ENCODE peak calls at places on chromosome 20, in eight cellular contexts. O is A549, X is heart left ventricle, E is uterus, T is breast epithelium, J is stomach, G is tibial nerve, N is testis. L is an unnamed sample.

GRCh38 chr20:33463332-33464101 is 20.0 kb upstream of the SNTA1 start:
- DNase-seq in O (no peak), X (peak), E (no peak), T (no peak), J (no peak), G (no peak), N (no peak), L (no peak)

GRCh38 chr20:63642518-63643247 is 10.5 kb downstream of the STMN3 start:
- DNase-seq in O (no peak), X (no peak), E (no peak), T (no peak), J (no peak), G (no peak), N (no peak), L (no peak)

GRCh38 chr20:21235346-21235712 is 67.8 kb upstream of the XRN2 start:
- DNase-seq in O (no peak), X (no peak), E (no peak), T (no peak), J (no peak), G (no peak), N (no peak), L (no peak)

GRCh38 chr20:58309607-58310290 is at the start of gene RAB22A:
- DNase-seq in O (peak), X (peak), E (peak), T (peak), J (peak), G (peak), N (peak), L (peak)

GRCh38 chr20:12966468-12967085 is 42.2 kb upstream of the SPTLC3 start:
- DNase-seq in O (peak), X (no peak), E (no peak), T (no peak), J (no peak), G (no peak), N (no peak), L (no peak)

GRCh38 chr20:63032861-63033634 is 26.3 kb upstream of the BHLHE23 start:
- DNase-seq in O (no peak), X (no peak), E (no peak), T (no peak), J (no peak), G (no peak), N (no peak), L (no peak)

GRCh38 chr20:50533464-50533863 is 23.3 kb downstream of the PTPN1 start:
- DNase-seq in O (no peak), X (no peak), E (no peak), T (no peak), J (no peak), G (no peak), N (no peak), L (no peak)

GRCh38 chr20:48166082-48166835 is 381.0 kb upstream of the SULF2 start:
- DNase-seq in O (no peak), X (no peak), E (no peak), T (no peak), J (no peak), G (no peak), N (no peak), L (no peak)

GRCh38 chr20:21099653-21100589 is 6.2 kb downstream of the LINC00237 start:
- DNase-seq in O (peak), X (peak), E (no peak), T (no peak), J (peak), G (no peak), N (peak), L (no peak)

GRCh38 chr20:9235518-9235917 is 166.6 kb downstream of the PLCB4 start:
- DNase-seq in O (peak), X (no peak), E (no peak), T (no peak), J (no peak), G (no peak), N (no peak), L (no peak)

GRCh38 chr20:5652626-5653573 is 97.3 kb upstream of the SHLD1 start:
- DNase-seq in O (peak), X (no peak), E (no peak), T (no peak), J (no peak), G (no peak), N (no peak), L (no peak)

GRCh38 chr20:35306931-35307517 is 14.8 kb upstream of the FAM83C start:
- DNase-seq in O (peak), X (no peak), E (no peak), T (no peak), J (peak), G (peak), N (peak), L (no peak)

GRCh38 chr20:57802877-57803717 is 93.3 kb upstream of the PMEPA1 start:
- DNase-seq in O (no peak), X (no peak), E (no peak), T (no peak), J (no peak), G (no peak), N (no peak), L (no peak)

GRCh38 chr20:16020971-16021370 is 552.3 kb downstream of the KIF16B start:
- DNase-seq in O (peak), X (no peak), E (no peak), T (no peak), J (no peak), G (no peak), N (no peak), L (no peak)

GRCh38 chr20:63064745-63065711 is 58.3 kb upstream of the BHLHE23 start:
- DNase-seq in O (no peak), X (no peak), E (no peak), T (peak), J (no peak), G (no peak), N (no peak), L (no peak)

GRCh38 chr20:20370087-20370575 is 2.2 kb downstream of the INSM1 start:
- DNase-seq in O (peak), X (no peak), E (no peak), T (no peak), J (no peak), G (no peak), N (no peak), L (no peak)

GRCh38 chr20:4607287-4607713 is 114.4 kb upstream of the PRND start:
- DNase-seq in O (peak), X (peak), E (peak), T (no peak), J (peak), G (peak), N (peak), L (peak)

GRCh38 chr20:41052742-41053419 is 24.3 kb downstream of the TOP1 start:
- DNase-seq in O (no peak), X (no peak), E (peak), T (no peak), J (no peak), G (peak), N (peak), L (no peak)

GRCh38 chr20:41048475-41049242 is 20.0 kb downstream of the TOP1 start:
- DNase-seq in O (no peak), X (no peak), E (no peak), T (no peak), J (no peak), G (no peak), N (no peak), L (no peak)

GRCh38 chr20:41051426-41051825 is 22.8 kb downstream of the TOP1 start:
- DNase-seq in O (no peak), X (no peak), E (no peak), T (no peak), J (no peak), G (no peak), N (no peak), L (no peak)

GRCh38 chr20:41049451-41049850 is 20.8 kb downstream of the TOP1 start:
- DNase-seq in O (no peak), X (no peak), E (no peak), T (no peak), J (no peak), G (no peak), N (no peak), L (no peak)

GRCh38 chr20:41050361-41051019 is 21.9 kb downstream of the TOP1 start:
- DNase-seq in O (no peak), X (no peak), E (no peak), T (no peak), J (no peak), G (no peak), N (peak), L (no peak)
- TF ChIP-seq POLR2A in O (no peak), X (no peak), E (no peak), T (no peak), J (no peak), G (no peak), N (no peak), L (no peak)

DNA sequence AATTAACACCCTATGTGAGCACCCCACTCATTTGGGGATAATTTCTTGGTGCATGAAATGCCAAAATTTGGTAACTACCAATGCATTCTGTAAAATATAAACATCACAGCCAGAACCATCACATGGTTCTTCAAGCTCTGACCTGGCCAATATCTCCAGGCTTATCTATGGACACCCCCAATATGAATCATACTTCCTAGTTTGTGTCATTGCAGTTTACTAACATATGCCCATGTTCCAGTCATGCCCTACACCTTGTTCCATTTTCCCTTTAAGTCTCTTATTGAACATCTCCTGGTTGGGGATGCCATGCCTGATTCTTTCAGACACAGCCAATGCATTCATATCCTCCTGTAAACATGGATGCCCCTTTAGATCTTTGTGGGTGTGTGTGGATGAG is 572.8 kb upstream of the BTBD3 start:
- DNase-seq in O (no peak), X (no peak), E (no peak), T (no peak), J (no peak), G (no peak), N (no peak), L (no peak)
- H3K4me3 ChIP-seq in O (no peak), X (no peak), E (no peak), T (no peak), J (no peak), G (no peak), N (no peak), L (no peak)

DNA sequence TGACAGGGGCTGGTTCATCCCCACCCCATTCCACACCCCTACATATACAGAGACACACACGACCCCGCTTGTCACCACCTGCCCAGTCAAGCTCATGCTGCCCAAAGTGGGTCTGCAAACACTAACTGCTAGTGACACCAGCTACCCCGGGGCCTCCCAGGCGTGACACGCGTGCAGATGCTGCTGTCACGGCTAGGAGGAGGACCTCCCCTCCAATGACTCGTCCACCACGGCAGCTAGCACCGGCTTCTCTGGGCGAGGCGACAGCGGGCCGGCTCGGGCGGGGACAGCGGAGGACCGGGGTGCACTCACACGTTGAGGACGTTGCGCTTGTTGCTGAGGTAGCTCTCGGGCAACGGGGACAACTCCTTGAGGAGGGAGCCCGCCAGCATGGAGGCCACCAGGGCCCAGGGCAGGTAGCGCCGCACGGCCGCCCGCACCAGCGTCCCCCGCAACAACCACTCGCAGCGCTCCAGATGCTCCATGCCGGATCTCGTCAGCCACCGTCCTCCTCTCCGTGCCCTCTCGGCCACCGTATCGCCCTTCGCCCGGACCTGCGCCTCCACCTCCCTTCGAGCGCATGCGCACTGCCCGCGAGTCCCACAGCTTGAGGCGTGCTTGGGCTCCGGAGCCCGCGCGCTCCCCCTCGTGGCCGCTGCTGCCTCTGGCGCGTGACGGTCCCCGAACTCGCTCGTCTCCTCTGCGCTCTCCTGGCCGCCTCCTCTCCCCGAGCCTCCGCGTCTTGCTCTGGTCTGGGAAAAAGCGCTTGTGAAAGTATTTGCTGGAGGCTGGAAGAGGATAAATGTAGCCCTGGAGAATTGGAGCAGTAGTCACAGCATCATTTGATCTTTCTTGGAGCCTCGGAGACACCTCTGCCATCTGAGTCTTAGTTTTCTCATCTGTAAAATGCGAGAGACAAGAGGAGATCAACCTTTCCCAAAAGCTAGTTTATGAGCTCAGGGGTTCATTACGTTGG is at the start of gene FITM2:
- DNase-seq in O (peak), X (peak), E (peak), T (peak), J (peak), G (peak), N (peak), L (peak)
- TF ChIP-seq POLR2A in O (peak), X (peak), E (peak), T (peak), J (no peak), G (peak), N (no peak), L (peak)

GRCh38 chr20:38674178-38675133 is 49.8 kb upstream of the SLC32A1 start:
- DNase-seq in O (no peak), X (peak), E (no peak), T (no peak), J (no peak), G (no peak), N (peak), L (no peak)
- H3K4me3 ChIP-seq in O (no peak), X (peak), E (peak), T (peak), J (peak), G (peak), N (peak), L (peak)

GRCh38 chr20:346033-346639 is 775 bp upstream of the NRSN2 start:
- DNase-seq in O (no peak), X (no peak), E (no peak), T (no peak), J (no peak), G (no peak), N (no peak), L (no peak)

GRCh38 chr20:347640-348484 is 951 bp downstream of the NRSN2 start:
- DNase-seq in O (peak), X (peak), E (peak), T (peak), J (peak), G (peak), N (peak), L (peak)

GRCh38 chr20:347317-347639 is 367 bp downstream of the NRSN2 start:
- DNase-seq in O (no peak), X (no peak), E (no peak), T (no peak), J (no peak), G (no peak), N (no peak), L (no peak)

GRCh38 chr20:348972-349841 is 2.3 kb downstream of the NRSN2 start:
- DNase-seq in O (no peak), X (no peak), E (no peak), T (no peak), J (peak), G (no peak), N (no peak), L (no peak)

GRCh38 chr20:346640-347316 is at the start of gene NRSN2:
- DNase-seq in O (peak), X (peak), E (peak), T (no peak), J (peak), G (no peak), N (peak), L (peak)
- TF ChIP-seq POLR2A in O (peak), X (peak), E (peak), T (no peak), J (no peak), G (peak), N (no peak), L (peak)